ENCODE peak calls at places on chromosomes 12 and 14, in nine cellular contexts. I is NB4; V is CD4-positive, alpha-beta memory T cell; Q is EL; O is aorta; G is substantia nigra; K is AG08396; M is putamen; D is NCI-H1105 treated with DMSO at 0.1 percent for 48 hours. X is an unnamed sample.

GRCh38 chr14:51328089-51328941 is 88.3 kb downstream of the TMX1 start:
- DNase-seq in I (no peak), V (no peak), Q (peak; percentile 56), O (peak; percentile 52), G (no peak), K (peak; percentile 27), M (no peak), D (peak; percentile 36), X (no peak)

GRCh38 chr12:18897816-18898215 is 159.9 kb downstream of the CAPZA3 start:
- DNase-seq in I (no peak), V (no peak), Q (peak; percentile 20), O (no peak), G (no peak), K (no peak), M (no peak), D (no peak), X (no peak)

GRCh38 chr12:64696065-64696741 is 63.0 kb downstream of the GNS start:
- DNase-seq in I (peak; percentile 40), V (no peak), Q (peak; percentile 40), O (no peak), G (no peak), K (peak; percentile 30), M (peak; percentile 14), D (peak; percentile 47), X (peak; percentile 24)

GRCh38 chr12:54287316-54288157 is 7.0 kb downstream of the HNRNPA1 start:
- DNase-seq in I (peak; percentile 54), V (no peak), Q (peak; percentile 29), O (no peak), G (no peak), K (no peak), M (no peak), D (no peak), X (peak; percentile 66)

GRCh38 chr12:87348071-87348470 is 681.1 kb downstream of the C12orf50 start:
- DNase-seq in I (no peak), V (no peak), Q (no peak), O (no peak), G (no peak), K (no peak), M (no peak), D (no peak), X (no peak)

GRCh38 chr14:57391609-57392195 is 1.3 kb downstream of the NAA30 start:
- DNase-seq in I (peak; percentile 1), V (no peak), Q (peak; percentile 25), O (no peak), G (no peak), K (peak; percentile 11), M (no peak), D (peak; percentile 46), X (peak; percentile 11)

GRCh38 chr14:82642425-82642824 is 1108.8 kb upstream of the SEL1L start:
- DNase-seq in I (no peak), V (no peak), Q (no peak), O (no peak), G (no peak), K (no peak), M (peak; percentile 3), D (no peak), X (peak; percentile 8)

GRCh38 chr14:70698288-70698687 is 56.6 kb downstream of the TTC9 start:
- DNase-seq in I (peak; percentile 69), V (no peak), Q (peak; percentile 50), O (peak; percentile 63), G (no peak), K (peak; percentile 36), M (no peak), D (no peak), X (peak; percentile 57)

GRCh38 chr12:124917135-124917840 is 2.8 kb upstream of the UBC start:
- DNase-seq in I (peak; percentile 100), V (peak; percentile 94), Q (peak; percentile 100), O (peak; percentile 99), G (no peak), K (peak; percentile 85), M (peak; percentile 100), D (no peak), X (peak; percentile 77)

GRCh38 chr12:22828059-22828458 is 203.1 kb downstream of the ETNK1 start:
- DNase-seq in I (no peak), V (no peak), Q (no peak), O (no peak), G (no peak), K (no peak), M (no peak), D (no peak), X (no peak)

GRCh38 chr14:94650806-94651805 is 38.9 kb downstream of the SERPINA3 start:
- DNase-seq in I (no peak), V (no peak), Q (no peak), O (no peak), G (no peak), K (no peak), M (no peak), D (no peak), X (no peak)

GRCh38 chr12:93924367-93924766 is 224.0 kb upstream of the PLXNC1 start:
- DNase-seq in I (no peak), V (no peak), Q (no peak), O (no peak), G (no peak), K (no peak), M (no peak), D (no peak), X (no peak)

GRCh38 chr14:104731925-104732294 is 7.9 kb downstream of the ADSS1 start:
- DNase-seq in I (no peak), V (no peak), Q (no peak), O (no peak), G (no peak), K (no peak), M (no peak), D (no peak), X (no peak)

GRCh38 chr14:68879841-68880575 is 87.1 kb upstream of the ZFP36L1 start:
- DNase-seq in I (no peak), V (no peak), Q (no peak), O (no peak), G (no peak), K (no peak), M (no peak), D (no peak), X (no peak)

GRCh38 chr12:8909752-8910151 is 4.6 kb upstream of the PHC1 start:
- DNase-seq in I (no peak), V (no peak), Q (no peak), O (no peak), G (no peak), K (no peak), M (no peak), D (no peak), X (no peak)

GRCh38 chr14:104135121-104135903 is 3.1 kb upstream of the KIF26A start:
- DNase-seq in I (peak; percentile 57), V (no peak), Q (no peak), O (peak; percentile 42), G (no peak), K (no peak), M (no peak), D (no peak), X (no peak)

GRCh38 chr14:75417674-75418073 is 10.1 kb upstream of the JDP2 start:
- DNase-seq in I (peak; percentile 58), V (no peak), Q (peak; percentile 49), O (no peak), G (no peak), K (peak; percentile 63), M (no peak), D (no peak), X (no peak)

GRCh38 chr14:71430321-71431168 is 501.7 kb upstream of the RGS6 start:
- DNase-seq in I (no peak), V (no peak), Q (no peak), O (no peak), G (no peak), K (no peak), M (no peak), D (no peak), X (no peak)

GRCh38 chr12:24416423-24417109 is 467.1 kb upstream of the SOX5 start:
- DNase-seq in I (no peak), V (no peak), Q (no peak), O (no peak), G (no peak), K (no peak), M (no peak), D (no peak), X (no peak)

GRCh38 chr14:61284001-61284400 is 2.9 kb upstream of the TMEM30B start:
- DNase-seq in I (no peak), V (no peak), Q (no peak), O (no peak), G (no peak), K (no peak), M (no peak), D (no peak), X (no peak)

GRCh38 chr12:68402422-68402821 is 70.3 kb upstream of the MDM1 start:
- DNase-seq in I (no peak), V (no peak), Q (no peak), O (no peak), G (no peak), K (no peak), M (no peak), D (no peak), X (no peak)

GRCh38 chr12:75638792-75639191 is 127.4 kb upstream of the KRR1 start:
- DNase-seq in I (no peak), V (no peak), Q (no peak), O (no peak), G (no peak), K (no peak), M (no peak), D (no peak), X (no peak)

GRCh38 chr12:51926718-51927117 is 19.4 kb downstream of the ACVRL1 start:
- DNase-seq in I (peak; percentile 65), V (peak; percentile 30), Q (no peak), O (no peak), G (no peak), K (peak; percentile 29), M (no peak), D (no peak), X (peak; percentile 79)

GRCh38 chr12:121697093-121697698 is 15.4 kb upstream of the TMEM120B start:
- DNase-seq in I (peak; percentile 68), V (peak; percentile 70), Q (peak; percentile 47), O (no peak), G (no peak), K (peak; percentile 39), M (no peak), D (peak; percentile 64), X (peak; percentile 35)

GRCh38 chr12:115261691-115262398 is 577.9 kb upstream of the TBX3 start:
- DNase-seq in I (no peak), V (no peak), Q (peak; percentile 26), O (no peak), G (no peak), K (no peak), M (no peak), D (no peak), X (no peak)

GRCh38 chr12:2532647-2533435 is 261.9 kb upstream of the FKBP4 start:
- DNase-seq in I (no peak), V (no peak), Q (no peak), O (no peak), G (no peak), K (no peak), M (no peak), D (no peak), X (no peak)

GRCh38 chr12:21666722-21667121 is 9.1 kb upstream of the LDHB start:
- DNase-seq in I (no peak), V (no peak), Q (no peak), O (no peak), G (no peak), K (no peak), M (no peak), D (peak; percentile 93), X (no peak)

GRCh38 chr12:111446044-111446581 is 40.4 kb downstream of the SH2B3 start:
- DNase-seq in I (peak; percentile 8), V (no peak), Q (peak; percentile 54), O (no peak), G (no peak), K (no peak), M (no peak), D (peak; percentile 43), X (peak; percentile 42)

GRCh38 chr14:66804141-66804540 is 296.2 kb downstream of the GPHN start:
- DNase-seq in I (no peak), V (no peak), Q (no peak), O (no peak), G (no peak), K (no peak), M (no peak), D (no peak), X (no peak)

GRCh38 chr12:41680155-41680554 is 464.5 kb downstream of the GXYLT1 start:
- DNase-seq in I (no peak), V (no peak), Q (no peak), O (no peak), G (no peak), K (no peak), M (no peak), D (no peak), X (no peak)

GRCh38 chr12:129064201-129064881 is 211.1 kb downstream of the GLT1D1 start:
- DNase-seq in I (no peak), V (no peak), Q (no peak), O (no peak), G (no peak), K (no peak), M (no peak), D (no peak), X (no peak)

X was measured in K562.